ENCODE peak calls at places on chromosomes 12 and 14, in ten cellular contexts. Z, A, F, E, N, M, D, P, T and U are unnamed samples.

GRCh38 chr12:122836027-122836921 is 1.0 kb downstream of the HIP1R start:
- DNase-seq in Z (no peak), A (peak), F (peak), E (peak), N (no peak), M (peak), D (peak), P (peak), T (peak), U (no peak)

GRCh38 chr14:96268426-96269358 is 12.7 kb downstream of the BDKRB1 start:
- DNase-seq in Z (no peak), A (no peak), F (no peak), E (no peak), N (no peak), M (peak), D (no peak), P (peak), T (no peak), U (no peak)

GRCh38 chr14:97771340-97772045 is 974.3 kb downstream of the VRK1 start:
- DNase-seq in Z (no peak), A (no peak), F (no peak), E (no peak), N (no peak), M (no peak), D (no peak), P (no peak), T (no peak), U (no peak)

GRCh38 chr14:93940437-93940836 is 13.3 kb downstream of the FAM181A start:
- DNase-seq in Z (no peak), A (no peak), F (no peak), E (no peak), N (no peak), M (no peak), D (no peak), P (no peak), T (no peak), U (no peak)

GRCh38 chr14:32703246-32703645 is 235.4 kb upstream of the NPAS3 start:
- DNase-seq in Z (no peak), A (no peak), F (no peak), E (no peak), N (no peak), M (no peak), D (no peak), P (no peak), T (no peak), U (no peak)

GRCh38 chr14:91352101-91352500 is 65.5 kb downstream of the CCDC88C start:
- DNase-seq in Z (no peak), A (peak), F (no peak), E (no peak), N (no peak), M (no peak), D (no peak), P (no peak), T (no peak), U (no peak)

GRCh38 chr12:94704452-94704871 is 54.1 kb upstream of the TMCC3 start:
- DNase-seq in Z (no peak), A (no peak), F (peak), E (no peak), N (no peak), M (peak), D (no peak), P (peak), T (no peak), U (no peak)

GRCh38 chr12:96719671-96720362 is 187.2 kb upstream of the NEDD1 start:
- DNase-seq in Z (no peak), A (peak), F (peak), E (peak), N (no peak), M (no peak), D (peak), P (no peak), T (peak), U (no peak)

GRCh38 chr12:121748571-121749265 is 36.2 kb downstream of the TMEM120B start:
- DNase-seq in Z (no peak), A (no peak), F (peak), E (no peak), N (no peak), M (peak), D (peak), P (peak), T (no peak), U (no peak)

GRCh38 chr12:57008113-57008687 is 1.9 kb upstream of the ZBTB39 start:
- DNase-seq in Z (no peak), A (peak), F (peak), E (peak), N (peak), M (peak), D (peak), P (peak), T (peak), U (no peak)

GRCh38 chr12:56080556-56081138 is 682 bp downstream of the ERBB3 start:
- DNase-seq in Z (no peak), A (no peak), F (peak), E (no peak), N (no peak), M (peak), D (no peak), P (peak), T (no peak), U (no peak)

GRCh38 chr14:60509438-60510253 is 700 bp downstream of the SIX6 start:
- DNase-seq in Z (no peak), A (no peak), F (no peak), E (no peak), N (no peak), M (no peak), D (no peak), P (no peak), T (no peak), U (no peak)

GRCh38 chr14:22689186-22689585 is 45.0 kb upstream of the OR6J1 start:
- DNase-seq in Z (no peak), A (peak), F (peak), E (no peak), N (peak), M (peak), D (no peak), P (peak), T (no peak), U (no peak)

GRCh38 chr12:62684586-62685295 is 218.1 kb downstream of the MON2 start:
- DNase-seq in Z (no peak), A (no peak), F (no peak), E (no peak), N (no peak), M (no peak), D (no peak), P (no peak), T (no peak), U (no peak)

GRCh38 chr14:103207038-103207403 is 83.8 kb downstream of the TNFAIP2 start:
- DNase-seq in Z (no peak), A (no peak), F (no peak), E (no peak), N (no peak), M (peak), D (no peak), P (peak), T (no peak), U (no peak)

GRCh38 chr14:69287096-69287991 is 27.4 kb downstream of the GALNT16 start:
- DNase-seq in Z (no peak), A (no peak), F (no peak), E (no peak), N (no peak), M (no peak), D (no peak), P (no peak), T (no peak), U (no peak)